ENCODE peak calls at places on chromosomes 2 and 18, in ten cellular contexts. I is fibroblast of the aortic adventitia, S is heart left ventricle, T is ascending aorta, Y is retinal pigment epithelial cell, E is LNCaP clone FGC, H is adrenal gland, U is psoas muscle, M is cardiac fibroblast, N is GM12864. A is an unnamed sample.

GRCh38 chr2:227706859-227707258 is 11.0 kb downstream of the SLC19A3 start:
- DNase-seq in E (no peak), M (no peak), U (no peak), T (no peak), N (no peak), I (no peak), S (no peak), H (no peak), Y (no peak), A (no peak)

GRCh38 chr18:72675394-72675793 is 131.3 kb upstream of the CBLN2 start:
- DNase-seq in M (no peak), E (no peak), T (no peak), N (no peak), S (no peak), H (no peak), Y (no peak), U (no peak), I (no peak), A (no peak)

GRCh38 chr18:46588971-46589660 is 67.9 kb downstream of the LOXHD1 start:
- DNase-seq in N (no peak), S (no peak), Y (no peak), E (no peak), T (no peak), H (no peak), I (no peak), M (no peak), U (no peak), A (no peak)

GRCh38 chr18:10377956-10378355 is 76.5 kb upstream of the APCDD1 start:
- DNase-seq in U (no peak), I (no peak), T (no peak), N (no peak), S (no peak), Y (no peak), M (no peak), H (no peak), E (no peak), A (peak; percentile 74)

GRCh38 chr2:39881494-39881893 is 102.4 kb upstream of the THUMPD2 start:
- DNase-seq in Y (no peak), T (no peak), N (no peak), E (no peak), I (no peak), M (peak; percentile 50), U (no peak), H (no peak), S (no peak), A (peak; percentile 28)

GRCh38 chr2:134122610-134123009 is 131.3 kb upstream of the MGAT5 start:
- DNase-seq in E (no peak), U (no peak), I (no peak), Y (no peak), S (no peak), M (no peak), H (no peak), N (no peak), T (no peak), A (no peak)

GRCh38 chr18:10249270-10249669 is 205.2 kb upstream of the APCDD1 start:
- DNase-seq in T (no peak), U (no peak), H (no peak), M (no peak), I (no peak), E (no peak), N (no peak), Y (no peak), S (no peak), A (no peak)

GRCh38 chr2:43032894-43033270 is 193.5 kb downstream of the ZFP36L2 start:
- DNase-seq in N (no peak), I (no peak), T (no peak), U (no peak), M (no peak), H (no peak), E (no peak), Y (no peak), S (no peak), A (no peak)

GRCh38 chr18:6374340-6374739 is 40.4 kb downstream of the L3MBTL4 start:
- DNase-seq in N (no peak), E (no peak), T (no peak), I (no peak), U (no peak), M (no peak), Y (no peak), S (no peak), H (no peak), A (no peak)

GRCh38 chr2:222861411-222862067 is 703 bp downstream of the ACSL3 start:
- DNase-seq in E (no peak), U (peak; percentile 79), T (no peak), M (no peak), H (peak; percentile 53), Y (no peak), S (peak; percentile 51), I (no peak), N (no peak), A (no peak)

GRCh38 chr2:99710720-99711612 is 221.1 kb upstream of the REV1 start:
- DNase-seq in H (no peak), N (no peak), Y (peak; percentile 94), T (no peak), M (no peak), E (no peak), I (no peak), S (peak; percentile 40), U (no peak), A (no peak)

GRCh38 chr2:15117409-15118030 is 443.6 kb downstream of the NBAS start:
- DNase-seq in S (no peak), I (no peak), Y (no peak), N (no peak), U (no peak), T (no peak), E (no peak), H (no peak), M (no peak), A (no peak)

GRCh38 chr2:101205521-101205998 is 47.1 kb upstream of the CNOT11 start:
- DNase-seq in Y (peak; percentile 26), M (peak; percentile 91), S (peak; percentile 45), E (peak; percentile 66), U (no peak), T (no peak), H (peak; percentile 81), I (peak; percentile 94), N (no peak), A (peak; percentile 92)

GRCh38 chr18:12057419-12058039 is 36.1 kb upstream of the ANKRD62 start:
- DNase-seq in T (no peak), N (no peak), I (no peak), Y (no peak), U (no peak), M (no peak), S (no peak), H (no peak), E (no peak), A (no peak)
- TF ChIP-seq CTCF in T (no peak), N (no peak), I (no peak), Y (no peak), U (no peak), M (no peak), S (no peak), H (no peak), E (no peak), A (no peak)

DNA sequence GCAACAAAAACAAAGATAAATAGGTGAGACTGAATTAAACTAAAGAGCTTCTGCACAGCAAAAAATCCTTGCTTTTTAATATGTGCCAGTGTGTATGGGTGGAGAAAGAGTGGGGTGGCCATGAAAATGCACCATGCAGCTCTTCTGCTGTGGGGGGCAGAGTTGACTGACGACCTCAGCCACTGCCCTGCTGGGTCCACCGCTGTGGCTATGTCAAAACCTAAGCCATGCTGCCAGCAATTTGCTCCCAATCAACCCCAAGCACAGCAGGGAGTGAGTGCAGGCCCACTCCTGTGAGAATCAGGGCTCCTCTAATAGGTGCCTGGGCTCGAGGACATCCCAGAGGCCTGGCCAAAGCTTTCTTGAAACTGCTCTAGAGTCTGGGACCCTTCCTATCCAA is 235.6 kb upstream of the RBBP8 start:
- DNase-seq in H (no peak), Y (no peak), S (no peak), T (no peak), M (no peak), N (no peak), U (no peak), E (no peak), I (no peak), A (no peak)
- H3K4me3 ChIP-seq in H (no peak overlapping the region), Y (no peak overlapping the region), S (no peak overlapping the region), T (no peak overlapping the region), M (no peak overlapping the region), N (no peak overlapping the region), U (no peak overlapping the region), E (no peak overlapping the region), I (no peak overlapping the region), A (no peak overlapping the region)

GRCh38 chr2:33763671-33764310 is 164.7 kb upstream of the FAM98A start:
- DNase-seq in U (no peak), E (no peak), S (no peak), M (no peak), I (no peak), Y (no peak), T (no peak), N (no peak), H (no peak), A (no peak)

GRCh38 chr2:33766175-33766574 is 167.1 kb upstream of the FAM98A start:
- DNase-seq in M (no peak), U (no peak), T (no peak), S (no peak), E (no peak), N (no peak), I (no peak), H (no peak), Y (no peak), A (no peak)

GRCh38 chr2:33770023-33770422 is 170.9 kb upstream of the FAM98A start:
- DNase-seq in U (no peak), S (no peak), N (no peak), E (no peak), M (no peak), T (no peak), H (no peak), Y (no peak), I (no peak), A (no peak)

GRCh38 chr2:33762636-33763035 is 163.5 kb upstream of the FAM98A start:
- DNase-seq in H (no peak), M (no peak), T (no peak), E (no peak), I (no peak), U (no peak), S (no peak), N (no peak), Y (no peak), A (no peak)

GRCh38 chr2:33765122-33765521 is 166.0 kb upstream of the FAM98A start:
- DNase-seq in U (no peak), T (no peak), M (no peak), I (no peak), E (no peak), S (no peak), H (no peak), Y (no peak), N (no peak), A (no peak)
- TF ChIP-seq CTCF in U (no peak), T (no peak), M (no peak), I (no peak), E (peak; percentile 12), S (no peak), H (no peak), Y (no peak), N (no peak), A (no peak)

DNA sequence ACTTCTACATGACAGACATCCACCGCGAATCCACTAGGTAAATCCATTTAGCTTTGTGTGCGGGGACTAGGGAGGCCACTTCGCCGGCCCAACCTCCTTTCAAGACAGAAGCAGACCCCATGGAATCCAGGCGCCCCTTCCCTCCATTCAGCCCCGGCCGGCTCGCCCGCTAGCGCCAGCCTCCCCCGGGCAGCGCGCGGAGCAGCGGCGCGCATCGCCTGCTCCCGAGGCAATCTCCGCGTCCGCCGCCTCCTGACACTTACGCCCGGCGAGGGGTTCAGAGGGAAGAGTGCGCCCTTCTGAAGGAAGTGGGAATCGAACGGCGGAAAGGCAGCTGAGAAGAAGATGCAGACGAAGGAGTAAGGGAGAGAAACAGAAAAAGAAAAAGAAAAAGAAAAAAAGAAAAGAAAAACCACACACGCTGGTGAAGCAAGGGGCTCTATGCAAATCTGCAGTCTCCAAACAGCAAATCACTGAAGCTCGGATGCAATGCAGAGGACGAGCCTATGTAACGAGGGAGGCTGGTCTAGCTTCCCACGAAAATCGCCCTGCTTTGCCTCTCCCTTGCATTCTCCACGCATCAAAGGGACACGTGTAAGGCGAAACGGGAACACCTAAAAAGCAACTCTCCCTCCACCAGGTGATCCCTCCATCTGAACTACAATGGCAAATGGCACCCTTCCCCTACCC is 684.4 kb downstream of the NRXN1 start:
- DNase-seq in E (no peak), I (no peak), S (no peak), U (no peak), H (no peak), M (no peak), N (no peak), T (no peak), Y (peak; percentile 2), A (no peak)
- H3K4me3 ChIP-seq in E (no peak overlapping the region), I (no peak overlapping the region), S (peak overlapping the region; percentile 18), U (no peak overlapping the region), H (no peak overlapping the region), M (no peak overlapping the region), N (no peak overlapping the region), T (peak overlapping the region; percentile 54), Y (peak overlapping the region; percentile 41), A (no peak overlapping the region)

A was measured in foreskin fibroblast.